ENCODE peak calls at places on chromosomes 3 and 15, in ten cellular contexts. One of them, this sample, is unnamed.

GRCh38 chr15:85755471-85755870 is 39.3 kb downstream of the KLHL25 start:
- DNase-seq in HuH-7.5: no peak
- DNase-seq in IMR-90: no peak
- DNase-seq in Jurkat, Clone E6-1: no peak
- DNase-seq in T-helper 9 cell: no peak
- DNase-seq in activated CD8-positive, alpha-beta memory T cell treated with anti-CD3 and anti-CD28 coated beads, Interleukin-2, amount 50 U/mL, for 48 hours: no peak
- DNase-seq in GM10248: no peak
- DNase-seq in KBM-7: no peak
- DNase-seq in GM04504: no peak
- DNase-seq in left ventricle myocardium inferior: no peak
- DNase-seq in this sample: no peak

GRCh38 chr3:55651011-55651410 is 163.9 kb upstream of the WNT5A start:
- DNase-seq in HuH-7.5: no peak
- DNase-seq in IMR-90: no peak
- DNase-seq in Jurkat, Clone E6-1: no peak
- DNase-seq in T-helper 9 cell: no peak
- DNase-seq in activated CD8-positive, alpha-beta memory T cell treated with anti-CD3 and anti-CD28 coated beads, Interleukin-2, amount 50 U/mL, for 48 hours: no peak
- DNase-seq in GM10248: no peak
- DNase-seq in KBM-7: no peak
- DNase-seq in GM04504: no peak
- DNase-seq in left ventricle myocardium inferior: no peak
- DNase-seq in this sample: no peak

GRCh38 chr3:181417748-181418147 is 294.0 kb upstream of the SOX2 start:
- DNase-seq in HuH-7.5: no peak
- DNase-seq in IMR-90: no peak
- DNase-seq in Jurkat, Clone E6-1: no peak
- DNase-seq in T-helper 9 cell: no peak
- DNase-seq in activated CD8-positive, alpha-beta memory T cell treated with anti-CD3 and anti-CD28 coated beads, Interleukin-2, amount 50 U/mL, for 48 hours: no peak
- DNase-seq in GM10248: no peak
- DNase-seq in KBM-7: no peak
- DNase-seq in GM04504: no peak
- DNase-seq in left ventricle myocardium inferior: no peak
- DNase-seq in this sample: no peak

GRCh38 chr3:100634493-100635272 is 25.3 kb downstream of the ADGRG7 start:
- DNase-seq in HuH-7.5: no peak
- DNase-seq in IMR-90: peak
- DNase-seq in Jurkat, Clone E6-1: peak
- DNase-seq in T-helper 9 cell: no peak
- DNase-seq in activated CD8-positive, alpha-beta memory T cell treated with anti-CD3 and anti-CD28 coated beads, Interleukin-2, amount 50 U/mL, for 48 hours: peak
- DNase-seq in GM10248: peak
- DNase-seq in KBM-7: peak
- DNase-seq in GM04504: no peak
- DNase-seq in left ventricle myocardium inferior: no peak
- DNase-seq in this sample: peak

GRCh38 chr3:81198766-81199165 is 562.7 kb downstream of the GBE1 start:
- DNase-seq in HuH-7.5: no peak
- DNase-seq in IMR-90: no peak
- DNase-seq in Jurkat, Clone E6-1: no peak
- DNase-seq in T-helper 9 cell: no peak
- DNase-seq in activated CD8-positive, alpha-beta memory T cell treated with anti-CD3 and anti-CD28 coated beads, Interleukin-2, amount 50 U/mL, for 48 hours: no peak
- DNase-seq in GM10248: no peak
- DNase-seq in KBM-7: no peak
- DNase-seq in GM04504: no peak
- DNase-seq in left ventricle myocardium inferior: no peak
- DNase-seq in this sample: no peak

GRCh38 chr15:89426500-89426899 is 69.9 kb downstream of the RHCG start:
- DNase-seq in HuH-7.5: no peak
- DNase-seq in IMR-90: no peak
- DNase-seq in Jurkat, Clone E6-1: no peak
- DNase-seq in T-helper 9 cell: no peak
- DNase-seq in activated CD8-positive, alpha-beta memory T cell treated with anti-CD3 and anti-CD28 coated beads, Interleukin-2, amount 50 U/mL, for 48 hours: no peak
- DNase-seq in GM10248: no peak
- DNase-seq in KBM-7: no peak
- DNase-seq in GM04504: no peak
- DNase-seq in left ventricle myocardium inferior: no peak
- DNase-seq in this sample: no peak

GRCh38 chr3:8741581-8742355 is 8.2 kb downstream of the CAV3 start:
- DNase-seq in HuH-7.5: peak
- DNase-seq in IMR-90: peak
- DNase-seq in Jurkat, Clone E6-1: no peak
- DNase-seq in T-helper 9 cell: no peak
- DNase-seq in activated CD8-positive, alpha-beta memory T cell treated with anti-CD3 and anti-CD28 coated beads, Interleukin-2, amount 50 U/mL, for 48 hours: no peak
- DNase-seq in GM10248: no peak
- DNase-seq in KBM-7: peak
- DNase-seq in GM04504: peak
- DNase-seq in left ventricle myocardium inferior: no peak
- DNase-seq in this sample: peak

GRCh38 chr15:62647195-62647865 is 395.2 kb upstream of the TPM1 start:
- DNase-seq in HuH-7.5: no peak
- DNase-seq in IMR-90: peak
- DNase-seq in Jurkat, Clone E6-1: no peak
- DNase-seq in T-helper 9 cell: no peak
- DNase-seq in activated CD8-positive, alpha-beta memory T cell treated with anti-CD3 and anti-CD28 coated beads, Interleukin-2, amount 50 U/mL, for 48 hours: no peak
- DNase-seq in GM10248: no peak
- DNase-seq in KBM-7: peak
- DNase-seq in GM04504: peak
- DNase-seq in left ventricle myocardium inferior: no peak
- DNase-seq in this sample: peak

GRCh38 chr3:114506622-114507300 is 212.9 kb downstream of the TIGIT start:
- DNase-seq in HuH-7.5: no peak
- DNase-seq in IMR-90: peak
- DNase-seq in Jurkat, Clone E6-1: no peak
- DNase-seq in T-helper 9 cell: no peak
- DNase-seq in activated CD8-positive, alpha-beta memory T cell treated with anti-CD3 and anti-CD28 coated beads, Interleukin-2, amount 50 U/mL, for 48 hours: no peak
- DNase-seq in GM10248: no peak
- DNase-seq in KBM-7: no peak
- DNase-seq in GM04504: peak
- DNase-seq in left ventricle myocardium inferior: no peak
- DNase-seq in this sample: peak

GRCh38 chr3:13200951-13201350 is 127.7 kb upstream of the IQSEC1 start:
- DNase-seq in HuH-7.5: no peak
- DNase-seq in IMR-90: no peak
- DNase-seq in Jurkat, Clone E6-1: no peak
- DNase-seq in T-helper 9 cell: no peak
- DNase-seq in activated CD8-positive, alpha-beta memory T cell treated with anti-CD3 and anti-CD28 coated beads, Interleukin-2, amount 50 U/mL, for 48 hours: no peak
- DNase-seq in GM10248: no peak
- DNase-seq in KBM-7: peak
- DNase-seq in GM04504: no peak
- DNase-seq in left ventricle myocardium inferior: no peak
- DNase-seq in this sample: no peak

GRCh38 chr3:69309810-69310209 is 76.1 kb downstream of the FRMD4B start:
- DNase-seq in HuH-7.5: no peak
- DNase-seq in IMR-90: peak
- DNase-seq in Jurkat, Clone E6-1: no peak
- DNase-seq in T-helper 9 cell: no peak
- DNase-seq in activated CD8-positive, alpha-beta memory T cell treated with anti-CD3 and anti-CD28 coated beads, Interleukin-2, amount 50 U/mL, for 48 hours: no peak
- DNase-seq in GM10248: no peak
- DNase-seq in KBM-7: no peak
- DNase-seq in GM04504: no peak
- DNase-seq in left ventricle myocardium inferior: no peak
- DNase-seq in this sample: no peak

GRCh38 chr3:195258449-195259145 is 12.4 kb downstream of the XXYLT1 start:
- DNase-seq in HuH-7.5: no peak
- DNase-seq in IMR-90: no peak
- DNase-seq in Jurkat, Clone E6-1: no peak
- DNase-seq in T-helper 9 cell: no peak
- DNase-seq in activated CD8-positive, alpha-beta memory T cell treated with anti-CD3 and anti-CD28 coated beads, Interleukin-2, amount 50 U/mL, for 48 hours: peak
- DNase-seq in GM10248: peak
- DNase-seq in KBM-7: no peak
- DNase-seq in GM04504: no peak
- DNase-seq in left ventricle myocardium inferior: no peak
- DNase-seq in this sample: peak

GRCh38 chr3:106212658-106213222 is 343.9 kb upstream of the CBLB start:
- DNase-seq in HuH-7.5: no peak
- DNase-seq in IMR-90: peak
- DNase-seq in Jurkat, Clone E6-1: no peak
- DNase-seq in T-helper 9 cell: no peak
- DNase-seq in activated CD8-positive, alpha-beta memory T cell treated with anti-CD3 and anti-CD28 coated beads, Interleukin-2, amount 50 U/mL, for 48 hours: no peak
- DNase-seq in GM10248: no peak
- DNase-seq in KBM-7: no peak
- DNase-seq in GM04504: no peak
- DNase-seq in left ventricle myocardium inferior: no peak
- DNase-seq in this sample: no peak

GRCh38 chr15:65986416-65986815 is 117.1 kb downstream of the RAB11A start:
- DNase-seq in HuH-7.5: no peak
- DNase-seq in IMR-90: no peak
- DNase-seq in Jurkat, Clone E6-1: no peak
- DNase-seq in T-helper 9 cell: no peak
- DNase-seq in activated CD8-positive, alpha-beta memory T cell treated with anti-CD3 and anti-CD28 coated beads, Interleukin-2, amount 50 U/mL, for 48 hours: no peak
- DNase-seq in GM10248: no peak
- DNase-seq in KBM-7: no peak
- DNase-seq in GM04504: no peak
- DNase-seq in left ventricle myocardium inferior: no peak
- DNase-seq in this sample: no peak

GRCh38 chr3:69499899-69500316 is 114.0 kb upstream of the FRMD4B start:
- DNase-seq in HuH-7.5: no peak
- DNase-seq in IMR-90: no peak
- DNase-seq in Jurkat, Clone E6-1: no peak
- DNase-seq in T-helper 9 cell: no peak
- DNase-seq in activated CD8-positive, alpha-beta memory T cell treated with anti-CD3 and anti-CD28 coated beads, Interleukin-2, amount 50 U/mL, for 48 hours: no peak
- DNase-seq in GM10248: no peak
- DNase-seq in KBM-7: no peak
- DNase-seq in GM04504: no peak
- DNase-seq in left ventricle myocardium inferior: peak
- DNase-seq in this sample: no peak

GRCh38 chr3:125003369-125003853 is 52.4 kb downstream of the HEG1 start:
- DNase-seq in HuH-7.5: peak
- DNase-seq in IMR-90: peak
- DNase-seq in Jurkat, Clone E6-1: no peak
- DNase-seq in T-helper 9 cell: no peak
- DNase-seq in activated CD8-positive, alpha-beta memory T cell treated with anti-CD3 and anti-CD28 coated beads, Interleukin-2, amount 50 U/mL, for 48 hours: no peak
- DNase-seq in GM10248: no peak
- DNase-seq in KBM-7: no peak
- DNase-seq in GM04504: peak
- DNase-seq in left ventricle myocardium inferior: peak
- DNase-seq in this sample: peak

GRCh38 chr3:100910986-100911385 is 82.2 kb downstream of the ABI3BP start:
- DNase-seq in HuH-7.5: no peak
- DNase-seq in IMR-90: no peak
- DNase-seq in Jurkat, Clone E6-1: no peak
- DNase-seq in T-helper 9 cell: no peak
- DNase-seq in activated CD8-positive, alpha-beta memory T cell treated with anti-CD3 and anti-CD28 coated beads, Interleukin-2, amount 50 U/mL, for 48 hours: no peak
- DNase-seq in GM10248: no peak
- DNase-seq in KBM-7: no peak
- DNase-seq in GM04504: no peak
- DNase-seq in left ventricle myocardium inferior: no peak
- DNase-seq in this sample: no peak

GRCh38 chr3:8371085-8371551 is 130.5 kb upstream of the LMCD1 start:
- DNase-seq in HuH-7.5: no peak
- DNase-seq in IMR-90: peak
- DNase-seq in Jurkat, Clone E6-1: no peak
- DNase-seq in T-helper 9 cell: no peak
- DNase-seq in activated CD8-positive, alpha-beta memory T cell treated with anti-CD3 and anti-CD28 coated beads, Interleukin-2, amount 50 U/mL, for 48 hours: no peak
- DNase-seq in GM10248: no peak
- DNase-seq in KBM-7: no peak
- DNase-seq in GM04504: peak
- DNase-seq in left ventricle myocardium inferior: no peak
- DNase-seq in this sample: peak

GRCh38 chr15:72919936-72920455 is 132.3 kb upstream of the NEO1 start:
- DNase-seq in HuH-7.5: no peak
- DNase-seq in IMR-90: no peak
- DNase-seq in Jurkat, Clone E6-1: no peak
- DNase-seq in T-helper 9 cell: no peak
- DNase-seq in activated CD8-positive, alpha-beta memory T cell treated with anti-CD3 and anti-CD28 coated beads, Interleukin-2, amount 50 U/mL, for 48 hours: no peak
- DNase-seq in GM10248: no peak
- DNase-seq in KBM-7: no peak
- DNase-seq in GM04504: no peak
- DNase-seq in left ventricle myocardium inferior: no peak
- DNase-seq in this sample: no peak

GRCh38 chr3:170414202-170414663 is 4.4 kb upstream of the CLDN11 start:
- DNase-seq in HuH-7.5: peak
- DNase-seq in IMR-90: peak
- DNase-seq in Jurkat, Clone E6-1: peak
- DNase-seq in T-helper 9 cell: no peak
- DNase-seq in activated CD8-positive, alpha-beta memory T cell treated with anti-CD3 and anti-CD28 coated beads, Interleukin-2, amount 50 U/mL, for 48 hours: no peak
- DNase-seq in GM10248: peak
- DNase-seq in KBM-7: peak
- DNase-seq in GM04504: peak
- DNase-seq in left ventricle myocardium inferior: no peak
- DNase-seq in this sample: peak

GRCh38 chr3:194140520-194141414 is 4.8 kb downstream of the HES1 start:
- DNase-seq in HuH-7.5: peak
- DNase-seq in IMR-90: no peak
- DNase-seq in Jurkat, Clone E6-1: no peak
- DNase-seq in T-helper 9 cell: no peak
- DNase-seq in activated CD8-positive, alpha-beta memory T cell treated with anti-CD3 and anti-CD28 coated beads, Interleukin-2, amount 50 U/mL, for 48 hours: peak
- DNase-seq in GM10248: peak
- DNase-seq in KBM-7: peak
- DNase-seq in GM04504: peak
- DNase-seq in left ventricle myocardium inferior: peak
- DNase-seq in this sample: peak

GRCh38 chr3:16252243-16252978 is 12.3 kb downstream of the DPH3 start:
- DNase-seq in HuH-7.5: peak
- DNase-seq in IMR-90: no peak
- DNase-seq in Jurkat, Clone E6-1: no peak
- DNase-seq in T-helper 9 cell: no peak
- DNase-seq in activated CD8-positive, alpha-beta memory T cell treated with anti-CD3 and anti-CD28 coated beads, Interleukin-2, amount 50 U/mL, for 48 hours: no peak
- DNase-seq in GM10248: no peak
- DNase-seq in KBM-7: no peak
- DNase-seq in GM04504: no peak
- DNase-seq in left ventricle myocardium inferior: no peak
- DNase-seq in this sample: no peak

GRCh38 chr3:133986302-133986701 is 43.4 kb downstream of the SLCO2A1 start:
- DNase-seq in HuH-7.5: no peak
- DNase-seq in IMR-90: no peak
- DNase-seq in Jurkat, Clone E6-1: peak
- DNase-seq in T-helper 9 cell: no peak
- DNase-seq in activated CD8-positive, alpha-beta memory T cell treated with anti-CD3 and anti-CD28 coated beads, Interleukin-2, amount 50 U/mL, for 48 hours: no peak
- DNase-seq in GM10248: no peak
- DNase-seq in KBM-7: peak
- DNase-seq in GM04504: no peak
- DNase-seq in left ventricle myocardium inferior: no peak
- DNase-seq in this sample: peak

GRCh38 chr3:148816971-148817519 is 10.6 kb upstream of the CPB1 start:
- DNase-seq in HuH-7.5: no peak
- DNase-seq in IMR-90: no peak
- DNase-seq in Jurkat, Clone E6-1: no peak
- DNase-seq in T-helper 9 cell: no peak
- DNase-seq in activated CD8-positive, alpha-beta memory T cell treated with anti-CD3 and anti-CD28 coated beads, Interleukin-2, amount 50 U/mL, for 48 hours: no peak
- DNase-seq in GM10248: no peak
- DNase-seq in KBM-7: no peak
- DNase-seq in GM04504: no peak
- DNase-seq in left ventricle myocardium inferior: no peak
- DNase-seq in this sample: no peak

GRCh38 chr3:52040600-52040999 is 15.8 kb downstream of the DUSP7 start:
- DNase-seq in HuH-7.5: no peak
- DNase-seq in IMR-90: no peak
- DNase-seq in Jurkat, Clone E6-1: no peak
- DNase-seq in T-helper 9 cell: no peak
- DNase-seq in activated CD8-positive, alpha-beta memory T cell treated with anti-CD3 and anti-CD28 coated beads, Interleukin-2, amount 50 U/mL, for 48 hours: no peak
- DNase-seq in GM10248: no peak
- DNase-seq in KBM-7: no peak
- DNase-seq in GM04504: no peak
- DNase-seq in left ventricle myocardium inferior: no peak
- DNase-seq in this sample: no peak

GRCh38 chr3:20873235-20873634 is 687.2 kb upstream of the SGO1 start:
- DNase-seq in HuH-7.5: no peak
- DNase-seq in IMR-90: no peak
- DNase-seq in Jurkat, Clone E6-1: no peak
- DNase-seq in T-helper 9 cell: no peak
- DNase-seq in activated CD8-positive, alpha-beta memory T cell treated with anti-CD3 and anti-CD28 coated beads, Interleukin-2, amount 50 U/mL, for 48 hours: no peak
- DNase-seq in GM10248: no peak
- DNase-seq in KBM-7: no peak
- DNase-seq in GM04504: no peak
- DNase-seq in left ventricle myocardium inferior: no peak
- DNase-seq in this sample: no peak

GRCh38 chr3:184523825-184524615 is 37.6 kb upstream of the EPHB3 start:
- DNase-seq in HuH-7.5: no peak
- DNase-seq in IMR-90: peak
- DNase-seq in Jurkat, Clone E6-1: no peak
- DNase-seq in T-helper 9 cell: no peak
- DNase-seq in activated CD8-positive, alpha-beta memory T cell treated with anti-CD3 and anti-CD28 coated beads, Interleukin-2, amount 50 U/mL, for 48 hours: peak
- DNase-seq in GM10248: no peak
- DNase-seq in KBM-7: peak
- DNase-seq in GM04504: peak
- DNase-seq in left ventricle myocardium inferior: no peak
- DNase-seq in this sample: peak

GRCh38 chr15:89777821-89778380 is 1.8 kb downstream of the MESP2 start:
- DNase-seq in HuH-7.5: no peak
- DNase-seq in IMR-90: no peak
- DNase-seq in Jurkat, Clone E6-1: no peak
- DNase-seq in T-helper 9 cell: no peak
- DNase-seq in activated CD8-positive, alpha-beta memory T cell treated with anti-CD3 and anti-CD28 coated beads, Interleukin-2, amount 50 U/mL, for 48 hours: no peak
- DNase-seq in GM10248: no peak
- DNase-seq in KBM-7: no peak
- DNase-seq in GM04504: no peak
- DNase-seq in left ventricle myocardium inferior: no peak
- DNase-seq in this sample: no peak